ENCODE peak calls at places on chromosome 9, in four cellular contexts. R, J, K and N are unnamed samples. For H3K9me3, the result is how much of the 10 kb centered on the place peaks cover.

GRCh38 chr9:6605202-6605601 is 40.3 kb downstream of the GLDC start:
- DNase-seq in R (no peak), J (no peak), K (no peak), N (no peak)

GRCh38 chr9:87212563-87213154 is 265.4 kb upstream of the GAS1 start:
- DNase-seq in K (no peak), J (no peak), R (no peak), N (no peak)

GRCh38 chr9:97993000-97993399 is 9.9 kb downstream of the ANP32B start:
- DNase-seq in J (no peak), K (no peak), R (no peak), N (no peak)

GRCh38 chr9:107177857-107178256 is 105.2 kb upstream of the RAD23B start:
- DNase-seq in J (no peak), K (no peak), R (no peak), N (no peak)

GRCh38 chr9:132988244-132989013 is 9.9 kb downstream of the GFI1B start:
- DNase-seq in R (no peak), K (no peak), J (no peak), N (no peak)

GRCh38 chr9:112856843-112857242 is 33.8 kb downstream of the SLC46A2 start:
- DNase-seq in J (no peak), K (no peak), R (no peak), N (no peak)

GRCh38 chr9:127214421-127215265 is 49.9 kb upstream of the GARNL3 start:
- DNase-seq in R (peak), K (peak), J (no peak), N (peak)

GRCh38 chr9:109283012-109283411 is 37.8 kb downstream of the EPB41L4B start:
- DNase-seq in K (no peak), R (no peak), J (no peak), N (no peak)

GRCh38 chr9:69279084-69279729 is 45.8 kb upstream of the ENTREP1 start:
- DNase-seq in J (no peak), K (no peak), R (no peak), N (no peak)

GRCh38 chr9:17519761-17520160 is 59.1 kb upstream of the SH3GL2 start:
- DNase-seq in R (no peak), J (no peak), K (no peak), N (no peak)

GRCh38 chr9:22170162-22170932 is 161.2 kb upstream of the CDKN2B start:
- DNase-seq in J (no peak), K (no peak), R (no peak), N (no peak)

GRCh38 chr9:120563044-120563443 is 16.9 kb downstream of the CDK5RAP2 start:
- DNase-seq in K (peak), R (no peak), J (no peak), N (no peak)

GRCh38 chr9:2765250-2765880 is 48.1 kb downstream of the KCNV2 start:
- DNase-seq in K (no peak), R (no peak), J (no peak), N (no peak)

GRCh38 chr9:98022447-98022846 is 34.1 kb upstream of the NANS start:
- DNase-seq in R (no peak), K (no peak), J (no peak), N (no peak)

GRCh38 chr9:133250741-133251170 is 24.2 kb downstream of the ABO start:
- DNase-seq in J (no peak), R (no peak), K (no peak), N (no peak)

GRCh38 chr9:130450344-130451003 is 5.7 kb downstream of the ASS1 start:
- DNase-seq in J (no peak), R (no peak), K (no peak), N (no peak)

GRCh38 chr9:98806394-98807069 is 938 bp upstream of the GALNT12 start:
- DNase-seq in J (peak), K (no peak), R (no peak), N (no peak)

GRCh38 chr9:110900917-110901316 is 137.4 kb downstream of the LPAR1 start:
- DNase-seq in K (no peak), J (no peak), R (no peak), N (no peak)

GRCh38 chr9:3880851-3881250 is 355.1 kb upstream of the RFX3 start:
- DNase-seq in K (no peak), R (no peak), J (no peak), N (no peak)

GRCh38 chr9:124467410-124468060 is 17.3 kb downstream of the ADGRD2 start:
- DNase-seq in K (no peak), J (no peak), R (no peak), N (no peak)

GRCh38 chr9:17837931-17838330 is 259.1 kb downstream of the SH3GL2 start:
- DNase-seq in K (no peak), J (no peak), R (no peak), N (no peak)

GRCh38 chr9:5416962-5417361 is 20.8 kb downstream of the PLGRKT start:
- DNase-seq in J (no peak), K (no peak), R (no peak), N (no peak)

GRCh38 chr9:92614763-92615441 is 55.0 kb downstream of the IPPK start:
- DNase-seq in J (peak), R (no peak), K (no peak), N (no peak)

GRCh38 chr9:99403371-99403770 is 181.3 kb downstream of the SEC61B start:
- DNase-seq in K (no peak), R (no peak), J (no peak), N (no peak)

GRCh38 chr9:23851024-23851629 is 25.1 kb upstream of the ELAVL2 start:
- DNase-seq in K (no peak), J (no peak), R (no peak), N (no peak)

GRCh38 chr9:40926404-40927259 is 201.8 kb downstream of the FOXD4L6 start:
- DNase-seq in J (no peak), R (no peak), K (no peak), N (no peak)
- H3K9me3 ChIP-seq in J (half or more), R (under half), K (half or more), N (half or more)

DNA sequence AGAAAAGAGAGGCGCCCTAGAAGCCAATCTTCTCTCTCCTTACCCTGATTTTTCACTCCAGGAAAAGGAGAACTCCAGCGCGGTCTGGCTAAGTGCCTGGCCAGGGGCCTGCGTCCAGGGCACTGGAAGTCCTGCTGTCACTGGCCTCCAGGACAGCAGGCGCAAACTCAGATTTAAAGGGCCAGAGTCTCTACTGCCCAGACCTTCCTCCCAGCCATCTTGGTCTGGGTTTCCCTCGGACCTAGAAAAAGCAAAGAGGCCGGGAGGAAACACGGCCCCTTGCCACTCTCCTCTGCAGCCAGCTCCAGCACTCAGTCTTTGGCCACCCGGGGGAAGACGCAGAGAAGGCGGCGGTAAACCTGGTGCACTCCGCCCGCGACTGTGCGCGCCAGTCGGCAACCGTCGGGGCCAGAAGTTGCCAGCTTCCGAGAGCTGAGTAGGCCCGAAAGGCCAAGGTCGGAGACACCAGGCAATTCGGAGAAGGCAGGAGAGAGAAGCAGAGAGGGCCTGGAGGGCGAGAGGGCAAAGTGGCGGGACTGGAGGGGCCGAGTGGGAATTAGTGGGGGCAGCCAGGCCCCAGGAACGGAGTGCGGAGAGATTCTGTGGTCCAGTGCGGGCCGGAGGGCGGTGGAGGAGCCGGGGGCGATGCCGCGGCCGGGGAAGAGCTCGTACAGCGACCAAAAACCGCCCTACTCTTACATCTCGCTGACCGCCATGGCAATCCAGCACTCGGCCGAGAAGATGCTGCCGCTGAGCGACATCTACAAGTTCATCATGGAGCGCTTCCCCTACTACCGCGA is at the start of gene FOXB2:
- DNase-seq in K (no peak), J (no peak), R (no peak), N (no peak)
- H3K9me3 ChIP-seq in K (under half), J (under half), R (under half), N (under half)

GRCh38 chr9:135329571-135330306 is 149.8 kb upstream of the PPP1R26 start:
- DNase-seq in R (peak), K (no peak), J (no peak), N (no peak)
- H3K9me3 ChIP-seq in R (under half), K (under half), J (under half), N (under half)

DNA sequence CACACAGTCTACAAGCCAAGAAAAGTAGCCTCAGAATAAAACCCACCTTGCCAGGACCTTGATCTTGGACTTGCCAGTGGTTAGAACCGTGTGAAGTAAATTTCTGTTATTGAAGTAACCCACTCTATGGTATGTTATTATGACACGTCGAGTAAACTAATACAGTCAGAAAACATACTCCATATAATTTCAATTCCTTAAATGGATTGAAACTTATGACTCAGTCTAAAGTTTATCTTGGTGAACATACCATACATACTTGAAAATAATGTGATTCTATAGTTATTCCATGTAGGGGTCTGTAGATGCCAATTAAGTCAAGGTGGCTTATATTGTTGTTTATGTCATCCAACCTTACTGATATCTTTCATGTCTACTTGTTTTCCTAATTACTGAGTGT is 950.7 kb downstream of the TLE4 start:
- DNase-seq in J (no peak), R (no peak), K (no peak), N (no peak)
- H3K9me3 ChIP-seq in J (under half), R (under half), K (under half), N (under half)

GRCh38 chr9:123174887-123175518 is 93.4 kb downstream of the STRBP start:
- DNase-seq in J (no peak), R (no peak), K (no peak), N (no peak)
- H3K9me3 ChIP-seq in J (under half), R (under half), K (under half), N (under half)